ENCODE peak calls at places on chromosome 21, in five cellular contexts. C is mucosa of descending colon; Q is stimulated activated CD4-positive, alpha-beta T cell treated with anti-CD3 and anti-CD28 coated beads, Interleukin-2, amount 100 ng/mL, for 48 hours; I is Calu3; Y is hippocampal formation. S is an unnamed sample.

GRCh38 chr21:36860736-36861594 is 105.5 kb downstream of the HLCS start:
- DNase-seq in Y (no peak), C (no peak), I (peak; percentile 28), Q (no peak), S (no peak)

GRCh38 chr21:46393941-46394818 is 64.5 kb upstream of the DIP2A start:
- DNase-seq in I (no peak), Y (no peak), C (peak; percentile 34), Q (no peak), S (no peak)

GRCh38 chr21:16644690-16645089 is 868.2 kb upstream of the CXADR start:
- DNase-seq in Y (no peak), I (no peak), Q (no peak), C (no peak), S (no peak)

GRCh38 chr21:42781981-42782722 is 97.2 kb downstream of the WDR4 start:
- DNase-seq in C (no peak), Q (no peak), Y (no peak), I (no peak), S (no peak)

GRCh38 chr21:46092811-46093667 is 4.9 kb upstream of the COL6A2 start:
- DNase-seq in Y (no peak), I (no peak), C (peak; percentile 40), Q (no peak), S (no peak)

GRCh38 chr21:20016431-20017005 is 981.7 kb upstream of the NCAM2 start:
- DNase-seq in Q (no peak), C (no peak), Y (no peak), I (no peak), S (no peak)

GRCh38 chr21:44087426-44088400 is 19.5 kb upstream of the PWP2 start:
- DNase-seq in Q (no peak), C (no peak), Y (no peak), I (no peak), S (no peak)

GRCh38 chr21:21196087-21196486 is 197.9 kb downstream of the NCAM2 start:
- DNase-seq in C (no peak), I (no peak), Q (no peak), Y (no peak), S (no peak)

GRCh38 chr21:26423506-26423905 is 149.6 kb downstream of the CYYR1 start:
- DNase-seq in Q (no peak), Y (no peak), I (no peak), C (no peak), S (no peak)

GRCh38 chr21:15754640-15755039 is 24.9 kb downstream of the USP25 start:
- DNase-seq in C (no peak), I (no peak), Q (no peak), Y (no peak), S (no peak)

GRCh38 chr21:42350899-42351543 is at the start of gene TFF2:
- DNase-seq in C (no peak), I (peak; percentile 24), Q (no peak), Y (no peak), S (no peak)

GRCh38 chr21:31566611-31567010 is 92.9 kb upstream of the SOD1 start:
- DNase-seq in Y (no peak), C (no peak), Q (no peak), I (no peak), S (no peak)

GRCh38 chr21:29316029-29316742 is 17.5 kb downstream of the BACH1 start:
- DNase-seq in Y (no peak), Q (no peak), I (no peak), C (no peak), S (no peak)

GRCh38 chr21:33403786-33404571 is 766 bp downstream of the IFNGR2 start:
- DNase-seq in I (peak; percentile 37), Y (peak; percentile 47), C (peak; percentile 77), Q (no peak), S (no peak)

GRCh38 chr21:35048706-35049617 is at the start of gene RUNX1:
- DNase-seq in I (no peak), Q (peak; percentile 58), C (no peak), Y (peak; percentile 13), S (peak; percentile 17)

GRCh38 chr21:31557421-31557955 is 102.0 kb upstream of the SOD1 start:
- DNase-seq in I (no peak), Y (peak; percentile 27), Q (peak; percentile 13), C (peak; percentile 49), S (no peak)

GRCh38 chr21:38925923-38926322 is 120.2 kb downstream of the ETS2 start:
- DNase-seq in I (no peak), Q (no peak), C (peak; percentile 70), Y (no peak), S (peak; percentile 65)

GRCh38 chr21:15498455-15498854 is 231.3 kb upstream of the USP25 start:
- DNase-seq in I (no peak), C (no peak), Y (no peak), Q (no peak), S (no peak)

GRCh38 chr21:31538821-31539220 is 120.7 kb upstream of the SOD1 start:
- DNase-seq in Y (no peak), C (no peak), Q (no peak), I (no peak), S (no peak)

GRCh38 chr21:15729674-15730483 is at the start of gene USP25:
- DNase-seq in C (peak; percentile 94), Y (peak; percentile 89), I (peak; percentile 74), Q (peak; percentile 75), S (no peak)

GRCh38 chr21:26469789-26470188 is 103.3 kb downstream of the CYYR1 start:
- DNase-seq in C (no peak), Q (no peak), Y (peak; percentile 3), I (no peak), S (no peak)

GRCh38 chr21:38760762-38761155 is 45.0 kb upstream of the ETS2 start:
- DNase-seq in I (no peak), C (no peak), Q (no peak), Y (no peak), S (no peak)

GRCh38 chr21:36059823-36060158 is 535 bp downstream of the SETD4 start:
- DNase-seq in I (peak; percentile 37), Q (no peak), Y (no peak), C (no peak), S (no peak)

GRCh38 chr21:31893841-31894240 is 21.0 kb downstream of the HUNK start:
- DNase-seq in C (no peak), Q (no peak), Y (no peak), I (no peak), S (no peak)

GRCh38 chr21:39911792-39912191 is 44.6 kb downstream of the PCP4 start:
- DNase-seq in C (no peak), Q (no peak), Y (no peak), I (no peak), S (no peak)

GRCh38 chr21:32921632-32922230 is 104.0 kb upstream of the OLIG2 start:
- DNase-seq in Y (no peak), I (peak; percentile 24), C (no peak), Q (peak; percentile 52), S (no peak)

GRCh38 chr21:36320421-36321324 is 676 bp downstream of the MORC3 start:
- DNase-seq in Y (peak; percentile 80), I (peak; percentile 59), Q (peak; percentile 62), C (peak; percentile 85), S (no peak)

GRCh38 chr21:14916676-14917141 is 148.1 kb downstream of the NRIP1 start:
- DNase-seq in Q (no peak), C (no peak), I (peak; percentile 11), Y (no peak), S (no peak)

GRCh38 chr21:36471254-36471723 is 8.6 kb downstream of the CLDN14 start:
- DNase-seq in C (no peak), I (peak; percentile 9), Y (no peak), Q (no peak), S (no peak)

GRCh38 chr21:35548904-35549615 is 500.0 kb upstream of the RUNX1 start:
- DNase-seq in Y (no peak), I (no peak), Q (no peak), C (no peak), S (no peak)

GRCh38 chr21:27291006-27291405 is 324.1 kb upstream of the ADAMTS5 start:
- DNase-seq in Y (no peak), Q (no peak), C (no peak), I (no peak), S (no peak)

GRCh38 chr21:46157987-46158451 is 2.6 kb upstream of the FTCD start:
- DNase-seq in C (peak; percentile 17), Y (no peak), I (no peak), Q (no peak), S (no peak)

GRCh38 chr21:41407541-41408460 is 18.2 kb upstream of the MX1 start:
- DNase-seq in C (no peak), Q (no peak), I (no peak), Y (no peak), S (no peak)

S was measured in HFF-Myc.